ENCODE peak calls at places on chromosomes 5 and 9, in nine cellular contexts. One of them, this sample, is unnamed.

GRCh38 chr9:105385372-105385985 is 62.4 kb upstream of the FSD1L start:
- DNase-seq in substantia nigra: no peak
- DNase-seq in stimulated activated CD8-positive, alpha-beta memory T cell treated with anti-CD3 and anti-CD28 coated beads, Interleukin-4, amount 100 ng/mL, for 1 hour: no peak
- DNase-seq in CD4-positive, CD25-positive, alpha-beta regulatory T cell: peak; percentile 32
- DNase-seq in NB4: peak; percentile 81
- DNase-seq in mucosa of descending colon: no peak
- DNase-seq in kidney tubule cell: no peak
- DNase-seq in fibroblast of the aortic adventitia: peak; percentile 43
- DNase-seq in T1000: no peak
- DNase-seq in this sample: no peak

GRCh38 chr9:117411547-117411946 is 3.3 kb downstream of the ASTN2 start:
- DNase-seq in substantia nigra: peak; percentile 35
- DNase-seq in T1000: peak; percentile 24
- DNase-seq in fibroblast of the aortic adventitia: peak; percentile 0
- DNase-seq in mucosa of descending colon: no peak
- DNase-seq in NB4: peak; percentile 39
- DNase-seq in kidney tubule cell: peak; percentile 56
- DNase-seq in stimulated activated CD8-positive, alpha-beta memory T cell treated with anti-CD3 and anti-CD28 coated beads, Interleukin-4, amount 100 ng/mL, for 1 hour: no peak
- DNase-seq in CD4-positive, CD25-positive, alpha-beta regulatory T cell: no peak
- DNase-seq in this sample: no peak

GRCh38 chr5:53381-54174 is 38.4 kb upstream of the PLEKHG4B start:
- DNase-seq in CD4-positive, CD25-positive, alpha-beta regulatory T cell: no peak
- DNase-seq in NB4: no peak
- DNase-seq in substantia nigra: no peak
- DNase-seq in kidney tubule cell: peak; percentile 56
- DNase-seq in fibroblast of the aortic adventitia: no peak
- DNase-seq in mucosa of descending colon: no peak
- DNase-seq in stimulated activated CD8-positive, alpha-beta memory T cell treated with anti-CD3 and anti-CD28 coated beads, Interleukin-4, amount 100 ng/mL, for 1 hour: no peak
- DNase-seq in T1000: no peak
- DNase-seq in this sample: no peak

GRCh38 chr9:96856363-96857286 is 2.3 kb upstream of the ZNF782 start:
- DNase-seq in CD4-positive, CD25-positive, alpha-beta regulatory T cell: peak; percentile 68
- DNase-seq in kidney tubule cell: peak; percentile 80
- DNase-seq in substantia nigra: no peak
- DNase-seq in fibroblast of the aortic adventitia: peak; percentile 76
- DNase-seq in T1000: no peak
- DNase-seq in mucosa of descending colon: no peak
- DNase-seq in stimulated activated CD8-positive, alpha-beta memory T cell treated with anti-CD3 and anti-CD28 coated beads, Interleukin-4, amount 100 ng/mL, for 1 hour: no peak
- DNase-seq in NB4: peak; percentile 73
- DNase-seq in this sample: peak; percentile 59

GRCh38 chr5:73499187-73499586 is 945 bp downstream of the BTF3 start:
- DNase-seq in CD4-positive, CD25-positive, alpha-beta regulatory T cell: no peak
- DNase-seq in kidney tubule cell: no peak
- DNase-seq in mucosa of descending colon: no peak
- DNase-seq in T1000: no peak
- DNase-seq in NB4: peak; percentile 15
- DNase-seq in stimulated activated CD8-positive, alpha-beta memory T cell treated with anti-CD3 and anti-CD28 coated beads, Interleukin-4, amount 100 ng/mL, for 1 hour: no peak
- DNase-seq in substantia nigra: no peak
- DNase-seq in fibroblast of the aortic adventitia: no peak
- DNase-seq in this sample: no peak

GRCh38 chr5:173981362-173981761 is 7.6 kb upstream of the C5orf47 start:
- DNase-seq in mucosa of descending colon: no peak
- DNase-seq in CD4-positive, CD25-positive, alpha-beta regulatory T cell: no peak
- DNase-seq in NB4: no peak
- DNase-seq in stimulated activated CD8-positive, alpha-beta memory T cell treated with anti-CD3 and anti-CD28 coated beads, Interleukin-4, amount 100 ng/mL, for 1 hour: no peak
- DNase-seq in T1000: no peak
- DNase-seq in kidney tubule cell: no peak
- DNase-seq in fibroblast of the aortic adventitia: no peak
- DNase-seq in substantia nigra: no peak
- DNase-seq in this sample: no peak

GRCh38 chr5:142316051-142316450 is 8.8 kb downstream of the SPRY4 start:
- DNase-seq in fibroblast of the aortic adventitia: peak; percentile 66
- DNase-seq in mucosa of descending colon: no peak
- DNase-seq in NB4: no peak
- DNase-seq in T1000: no peak
- DNase-seq in stimulated activated CD8-positive, alpha-beta memory T cell treated with anti-CD3 and anti-CD28 coated beads, Interleukin-4, amount 100 ng/mL, for 1 hour: no peak
- DNase-seq in substantia nigra: no peak
- DNase-seq in kidney tubule cell: no peak
- DNase-seq in CD4-positive, CD25-positive, alpha-beta regulatory T cell: peak; percentile 32
- DNase-seq in this sample: no peak

GRCh38 chr9:101027246-101027645 is 1.3 kb upstream of the PLPPR1 start:
- DNase-seq in mucosa of descending colon: no peak
- DNase-seq in kidney tubule cell: no peak
- DNase-seq in stimulated activated CD8-positive, alpha-beta memory T cell treated with anti-CD3 and anti-CD28 coated beads, Interleukin-4, amount 100 ng/mL, for 1 hour: no peak
- DNase-seq in T1000: no peak
- DNase-seq in NB4: no peak
- DNase-seq in substantia nigra: no peak
- DNase-seq in CD4-positive, CD25-positive, alpha-beta regulatory T cell: no peak
- DNase-seq in fibroblast of the aortic adventitia: no peak
- DNase-seq in this sample: no peak

GRCh38 chr9:107674937-107675277 is 185.3 kb upstream of the KLF4 start:
- DNase-seq in NB4: peak; percentile 91
- DNase-seq in kidney tubule cell: no peak
- DNase-seq in mucosa of descending colon: no peak
- DNase-seq in T1000: no peak
- DNase-seq in fibroblast of the aortic adventitia: no peak
- DNase-seq in stimulated activated CD8-positive, alpha-beta memory T cell treated with anti-CD3 and anti-CD28 coated beads, Interleukin-4, amount 100 ng/mL, for 1 hour: no peak
- DNase-seq in CD4-positive, CD25-positive, alpha-beta regulatory T cell: no peak
- DNase-seq in substantia nigra: peak; percentile 27
- DNase-seq in this sample: no peak

GRCh38 chr5:86232246-86232645 is 385.5 kb upstream of the COX7C start:
- DNase-seq in CD4-positive, CD25-positive, alpha-beta regulatory T cell: no peak
- DNase-seq in fibroblast of the aortic adventitia: no peak
- DNase-seq in NB4: no peak
- DNase-seq in T1000: no peak
- DNase-seq in kidney tubule cell: no peak
- DNase-seq in stimulated activated CD8-positive, alpha-beta memory T cell treated with anti-CD3 and anti-CD28 coated beads, Interleukin-4, amount 100 ng/mL, for 1 hour: no peak
- DNase-seq in substantia nigra: no peak
- DNase-seq in mucosa of descending colon: no peak
- DNase-seq in this sample: no peak

GRCh38 chr9:83166369-83166768 is 103.4 kb upstream of the RASEF start:
- DNase-seq in fibroblast of the aortic adventitia: no peak
- DNase-seq in substantia nigra: no peak
- DNase-seq in stimulated activated CD8-positive, alpha-beta memory T cell treated with anti-CD3 and anti-CD28 coated beads, Interleukin-4, amount 100 ng/mL, for 1 hour: no peak
- DNase-seq in kidney tubule cell: peak; percentile 39
- DNase-seq in mucosa of descending colon: peak; percentile 50
- DNase-seq in CD4-positive, CD25-positive, alpha-beta regulatory T cell: no peak
- DNase-seq in NB4: no peak
- DNase-seq in T1000: no peak
- DNase-seq in this sample: no peak

GRCh38 chr9:6917162-6917561 is 159.4 kb downstream of the KDM4C start:
- DNase-seq in substantia nigra: no peak
- DNase-seq in kidney tubule cell: no peak
- DNase-seq in fibroblast of the aortic adventitia: no peak
- DNase-seq in NB4: no peak
- DNase-seq in T1000: no peak
- DNase-seq in CD4-positive, CD25-positive, alpha-beta regulatory T cell: no peak
- DNase-seq in stimulated activated CD8-positive, alpha-beta memory T cell treated with anti-CD3 and anti-CD28 coated beads, Interleukin-4, amount 100 ng/mL, for 1 hour: no peak
- DNase-seq in mucosa of descending colon: no peak
- DNase-seq in this sample: no peak

GRCh38 chr5:59744531-59744992 is 149.0 kb downstream of the PDE4D start:
- DNase-seq in mucosa of descending colon: no peak
- DNase-seq in CD4-positive, CD25-positive, alpha-beta regulatory T cell: no peak
- DNase-seq in substantia nigra: no peak
- DNase-seq in stimulated activated CD8-positive, alpha-beta memory T cell treated with anti-CD3 and anti-CD28 coated beads, Interleukin-4, amount 100 ng/mL, for 1 hour: no peak
- DNase-seq in NB4: no peak
- DNase-seq in T1000: no peak
- DNase-seq in fibroblast of the aortic adventitia: peak; percentile 16
- DNase-seq in kidney tubule cell: peak; percentile 86
- DNase-seq in this sample: no peak

GRCh38 chr5:149371296-149371962 is 7.7 kb downstream of the IL17B start:
- DNase-seq in mucosa of descending colon: no peak
- DNase-seq in CD4-positive, CD25-positive, alpha-beta regulatory T cell: peak; percentile 67
- DNase-seq in T1000: peak; percentile 28
- DNase-seq in fibroblast of the aortic adventitia: peak; percentile 60
- DNase-seq in substantia nigra: no peak
- DNase-seq in kidney tubule cell: peak; percentile 64
- DNase-seq in stimulated activated CD8-positive, alpha-beta memory T cell treated with anti-CD3 and anti-CD28 coated beads, Interleukin-4, amount 100 ng/mL, for 1 hour: peak; percentile 28
- DNase-seq in NB4: peak; percentile 66
- DNase-seq in this sample: peak; percentile 51

GRCh38 chr9:34126207-34127034 is at the start of gene DCAF12:
- DNase-seq in kidney tubule cell: peak; percentile 91
- DNase-seq in mucosa of descending colon: peak; percentile 94
- DNase-seq in NB4: peak; percentile 99
- DNase-seq in substantia nigra: peak; percentile 64
- DNase-seq in fibroblast of the aortic adventitia: peak; percentile 90
- DNase-seq in T1000: peak; percentile 61
- DNase-seq in CD4-positive, CD25-positive, alpha-beta regulatory T cell: peak; percentile 90
- DNase-seq in stimulated activated CD8-positive, alpha-beta memory T cell treated with anti-CD3 and anti-CD28 coated beads, Interleukin-4, amount 100 ng/mL, for 1 hour: peak; percentile 80
- DNase-seq in this sample: peak; percentile 81

This sample was measured in central memory CD8-positive, alpha-beta T cell.